ENCODE peak calls at places on chromosomes 16 and 17, in seven cellular contexts. I is GM18507, V is fibroblast of the conjunctiva, J is heart right ventricle, E is NCI-H2029, Z is neuronal stem cell, O is retina. T is an unnamed sample.

GRCh38 chr17:2779545-2779944 is 16.7 kb upstream of the RAP1GAP2 start:
- DNase-seq in I (no peak), V (no peak), J (no peak), E (no peak), Z (no peak), O (no peak), T (no peak)

GRCh38 chr17:75182319-75182568 is 515 bp downstream of the SUMO2 start:
- DNase-seq in I (no peak), V (no peak), J (no peak), E (no peak), Z (no peak), O (no peak), T (no peak)

GRCh38 chr16:87040169-87041117 is 276.7 kb downstream of the C16orf95 start:
- DNase-seq in I (no peak), V (no peak), J (no peak), E (no peak), Z (no peak), O (no peak), T (no peak)

GRCh38 chr17:66466933-66467367 is 164.5 kb downstream of the PRKCA start:
- DNase-seq in I (no peak), V (peak), J (no peak), E (no peak), Z (no peak), O (no peak), T (no peak)

GRCh38 chr17:51805220-51805619 is 353.3 kb downstream of the CA10 start:
- DNase-seq in I (no peak), V (no peak), J (no peak), E (no peak), Z (no peak), O (no peak), T (no peak)

GRCh38 chr17:46136820-46137219 is 56.4 kb downstream of the KANSL1 start:
- DNase-seq in I (no peak), V (no peak), J (no peak), E (no peak), Z (no peak), O (no peak), T (no peak)

GRCh38 chr16:57472665-57473060 is 10.2 kb downstream of the POLR2C start:
- DNase-seq in I (no peak), V (no peak), J (no peak), E (no peak), Z (no peak), O (no peak), T (no peak)

GRCh38 chr17:6567528-6568185 is 11.3 kb upstream of the PITPNM3 start:
- DNase-seq in I (no peak), V (peak), J (no peak), E (no peak), Z (no peak), O (no peak), T (no peak)

GRCh38 chr17:42675348-42675983 is 1.3 kb downstream of the PLEKHH3 start:
- DNase-seq in I (no peak), V (no peak), J (peak), E (no peak), Z (no peak), O (no peak), T (no peak)

GRCh38 chr16:72848759-72849664 is 198.9 kb downstream of the ZFHX3 start:
- DNase-seq in I (no peak), V (peak), J (peak), E (peak), Z (no peak), O (peak), T (no peak)

GRCh38 chr17:42363767-42364585 is 24.3 kb downstream of the STAT3 start:
- DNase-seq in I (no peak), V (no peak), J (no peak), E (no peak), Z (no peak), O (no peak), T (no peak)

GRCh38 chr17:77320046-77320445 is 179.3 kb downstream of the SEC14L1 start:
- DNase-seq in I (no peak), V (peak), J (no peak), E (no peak), Z (no peak), O (no peak), T (no peak)

GRCh38 chr16:57504001-57504400 is 17.7 kb upstream of the DOK4 start:
- DNase-seq in I (no peak), V (no peak), J (no peak), E (no peak), Z (no peak), O (peak), T (no peak)

GRCh38 chr17:62701706-62702085 is 74.2 kb downstream of the MRC2 start:
- DNase-seq in I (no peak), V (no peak), J (no peak), E (no peak), Z (no peak), O (no peak), T (no peak)

GRCh38 chr17:3887394-3887793 is 5.5 kb downstream of the CAMKK1 start:
- DNase-seq in I (no peak), V (no peak), J (no peak), E (no peak), Z (no peak), O (no peak), T (no peak)

GRCh38 chr17:19271751-19272357 is 34.7 kb downstream of the EPN2 start:
- DNase-seq in I (no peak), V (no peak), J (no peak), E (no peak), Z (no peak), O (no peak), T (no peak)

GRCh38 chr17:48556534-48557401 is 11.9 kb upstream of the HOXB2 start:
- DNase-seq in I (no peak), V (no peak), J (no peak), E (no peak), Z (no peak), O (no peak), T (no peak)

T was measured in NT2/D1.